ENCODE peak calls at places on chromosomes 5 and 9, in five cellular contexts. S is lower lobe of right lung; F is tibial nerve; M is CD8-positive, alpha-beta T cell; C is neural progenitor cell. U is an unnamed sample. For H3K36me3, the result is how much of the 10 kb centered on the place peaks cover.

GRCh38 chr5:73122875-73123810 is 2.8 kb downstream of the TMEM171 start:
- DNase-seq in M (no peak), S (no peak), F (no peak), C (peak), U (no peak)

GRCh38 chr9:16032799-16033198 is 480.0 kb downstream of the CCDC171 start:
- DNase-seq in M (no peak), F (no peak), C (peak), S (no peak), U (no peak)

GRCh38 chr5:80466669-80467485 is 21.0 kb upstream of the FAM151B start:
- DNase-seq in S (no peak), F (no peak), C (no peak), M (no peak), U (no peak)

GRCh38 chr5:74017786-74018211 is 391.8 kb downstream of the ARHGEF28 start:
- DNase-seq in M (no peak), F (peak), S (no peak), C (no peak), U (no peak)

GRCh38 chr5:132999246-132999645 is 27.1 kb downstream of the ZCCHC10 start:
- DNase-seq in M (no peak), F (no peak), C (no peak), S (no peak), U (no peak)

GRCh38 chr5:96031811-96032261 is 70.2 kb upstream of the ELL2 start:
- DNase-seq in F (no peak), S (no peak), M (no peak), C (no peak), U (no peak)

GRCh38 chr9:117636681-117637080 is 67.5 kb upstream of the TLR4 start:
- DNase-seq in C (no peak), M (no peak), F (no peak), S (no peak), U (no peak)

GRCh38 chr5:128227984-128228383 is 144.4 kb downstream of the SLC12A2 start:
- DNase-seq in S (no peak), F (no peak), C (no peak), M (no peak), U (no peak)

GRCh38 chr5:12662545-12663314 is 758.5 kb upstream of the CTNND2 start:
- DNase-seq in S (no peak), F (no peak), C (no peak), M (no peak), U (no peak)

GRCh38 chr9:105141448-105142101 is 102.9 kb upstream of the SLC44A1 start:
- DNase-seq in C (no peak), F (no peak), S (no peak), M (no peak), U (no peak)

GRCh38 chr5:88674262-88675158 is 208.5 kb downstream of the MEF2C start:
- DNase-seq in M (no peak), F (no peak), C (peak), S (no peak), U (no peak)

GRCh38 chr9:86637515-86637914 is 283.3 kb upstream of the TUT7 start:
- DNase-seq in C (peak), F (no peak), M (no peak), S (no peak), U (peak)

GRCh38 chr9:86099695-86100364 is 472 bp upstream of the GOLM1 start:
- DNase-seq in M (no peak), C (peak), S (peak), F (no peak), U (no peak)

GRCh38 chr9:137294684-137295312 is 7.3 kb downstream of the NRARP start:
- DNase-seq in F (no peak), M (no peak), S (no peak), C (peak), U (no peak)

GRCh38 chr5:71011194-71011792 is 13.8 kb downstream of the NAIP start:
- DNase-seq in C (no peak), M (no peak), F (no peak), S (no peak), U (no peak)

GRCh38 chr5:141919218-141920129 is 4.2 kb upstream of the DELE1 start:
- DNase-seq in F (no peak), C (no peak), S (no peak), M (no peak), U (no peak)

GRCh38 chr9:33331411-33331891 is 41.1 kb downstream of the NFX1 start:
- DNase-seq in S (no peak), C (no peak), M (no peak), F (no peak), U (no peak)

GRCh38 chr5:99955006-99955405 is 580.2 kb upstream of the FAM174A start:
- DNase-seq in C (no peak), M (no peak), S (no peak), F (no peak), U (no peak)

GRCh38 chr9:21591221-21592062 is 109.3 kb upstream of the IFNE start:
- DNase-seq in C (peak), S (no peak), F (peak), M (peak), U (no peak)

GRCh38 chr5:37739817-37740261 is 100.0 kb downstream of the GDNF start:
- DNase-seq in C (no peak), S (no peak), F (no peak), M (no peak), U (no peak)

GRCh38 chr5:135012951-135013391 is 21.1 kb downstream of the PITX1 start:
- DNase-seq in M (no peak), S (peak), C (no peak), F (no peak), U (no peak)

DNA sequence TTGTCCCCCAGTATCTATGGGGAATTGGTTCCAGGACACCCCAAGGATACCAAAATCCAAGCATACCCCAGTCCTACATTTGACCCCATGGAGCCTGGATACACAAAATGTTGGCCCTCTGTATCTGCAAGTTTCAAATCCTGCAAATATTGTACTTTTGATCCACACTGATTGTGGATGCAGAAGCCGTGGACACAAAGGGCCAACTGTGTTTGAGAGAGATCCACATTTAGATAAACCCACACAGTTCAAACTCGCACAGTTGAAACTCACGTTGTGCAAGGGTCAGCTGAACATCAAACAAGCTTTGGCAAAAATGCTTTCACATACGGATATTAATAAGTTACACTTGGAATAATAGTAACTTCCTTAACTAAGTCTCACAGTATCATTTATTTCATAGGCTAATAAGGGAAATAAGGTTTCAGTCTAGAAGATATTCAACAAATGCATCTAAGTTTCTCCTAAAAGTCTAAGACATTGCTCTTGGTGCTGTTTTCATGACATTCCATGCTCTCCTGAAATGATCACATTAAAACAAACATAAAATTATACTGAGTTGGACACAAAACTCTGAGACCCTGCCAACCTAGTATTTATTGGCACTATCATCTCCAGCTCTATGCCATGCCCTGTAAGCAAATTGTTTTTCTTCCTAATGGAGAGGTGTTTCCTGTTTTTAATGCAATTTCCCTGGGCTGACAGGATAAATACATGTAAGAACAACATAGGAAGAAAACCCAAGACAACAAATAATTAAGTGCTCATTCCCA is 32.3 kb downstream of the ACTL7A start:
- DNase-seq in F (no peak), S (no peak), C (no peak), M (no peak), U (no peak)
- H3K36me3 ChIP-seq in F (under half), S (half or more), C (under half), M (half or more), U (half or more)

DNA sequence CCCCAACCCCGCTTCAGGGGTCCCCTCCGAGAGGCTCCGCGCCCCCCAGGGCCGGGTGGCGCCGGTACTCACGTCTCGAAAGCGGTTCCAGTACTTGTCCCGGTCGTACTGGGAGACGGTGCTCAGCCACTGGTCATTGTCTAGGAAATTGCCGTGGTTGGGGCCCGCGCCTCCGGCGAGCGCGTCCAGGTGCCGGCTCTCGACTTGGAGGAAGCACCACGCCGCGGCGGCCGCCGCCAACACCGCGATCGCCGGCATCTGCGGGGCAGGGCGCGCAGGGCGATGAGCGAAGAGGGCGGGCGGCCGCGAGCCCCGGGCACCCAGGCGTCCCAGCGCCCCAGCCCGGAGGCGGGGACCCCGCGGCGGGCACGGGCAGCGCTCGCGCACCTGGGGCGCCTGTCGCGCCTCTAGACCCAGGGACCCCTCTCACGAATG is 808 bp downstream of the SPOCK1 start:
- DNase-seq in S (no peak), M (no peak), F (no peak), C (peak), U (no peak)
- H3K4me3 ChIP-seq in S (peak), M (no peak), F (peak), C (peak), U (no peak)

GRCh38 chr5:67146574-67146973 is 50.0 kb downstream of the CD180 start:
- DNase-seq in S (no peak), F (no peak), C (no peak), M (no peak), U (no peak)
- H3K36me3 ChIP-seq in S (half or more), F (under half), C (under half), M (under half), U (half or more)

GRCh38 chr5:179344301-179345178 is 721 bp downstream of the ADAMTS2 start:
- DNase-seq in S (peak), F (no peak), M (no peak), C (no peak), U (no peak)

GRCh38 chr5:179342577-179342976 is 2.7 kb downstream of the ADAMTS2 start:
- DNase-seq in M (no peak), F (no peak), S (peak), C (peak), U (no peak)

GRCh38 chr5:179343902-179344300 is 1.4 kb downstream of the ADAMTS2 start:
- DNase-seq in M (no peak), F (no peak), C (peak), S (no peak), U (no peak)

GRCh38 chr5:179345179-179345428 is 157 bp downstream of the ADAMTS2 start:
- DNase-seq in M (no peak), F (no peak), S (no peak), C (no peak), U (no peak)

DNA sequence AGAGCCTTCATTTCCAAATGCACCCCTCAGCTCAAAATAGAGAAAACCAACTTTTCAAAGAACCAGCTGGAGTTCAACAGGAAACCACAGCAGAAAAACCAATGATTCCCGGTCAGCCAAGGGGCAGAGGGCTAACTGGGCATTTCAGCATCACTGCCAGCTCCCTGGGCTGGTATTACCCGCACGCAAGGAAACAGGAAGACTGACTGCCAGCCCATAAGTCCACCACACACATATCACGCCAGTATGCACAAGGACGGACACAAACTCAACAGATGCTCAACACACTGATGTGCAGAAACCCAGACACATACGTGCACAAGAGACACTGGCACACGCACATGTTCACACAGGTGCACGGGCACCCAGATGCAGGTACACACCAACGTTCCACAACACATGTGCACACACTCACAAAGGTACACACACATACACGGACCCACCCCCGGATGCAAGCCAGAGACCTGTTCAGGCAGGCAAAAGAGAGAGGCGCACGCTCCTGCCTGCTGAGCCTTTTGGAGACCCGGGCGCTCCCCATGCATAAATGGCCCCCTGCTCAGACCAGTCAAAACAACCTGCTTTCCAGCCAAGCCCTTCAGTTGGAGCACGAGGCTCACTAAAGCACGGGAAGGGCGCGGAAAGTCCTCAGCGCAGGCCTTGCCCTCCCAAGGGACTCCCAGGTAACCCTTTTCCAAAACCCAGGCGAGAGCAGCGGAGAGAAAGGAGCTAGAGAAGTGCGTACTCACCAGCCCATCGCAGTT is 2.1 kb downstream of the ADAMTS2 start:
- DNase-seq in S (peak), M (no peak), F (no peak), C (peak), U (no peak)
- H3K4me3 ChIP-seq in S (peak), M (no peak), F (peak), C (peak), U (no peak)